ENCODE peak calls at places on chromosomes 11 and 22, in seven cellular contexts. One of them, this sample, is unnamed.

GRCh38 chr11:12746593-12747097 is 72.4 kb downstream of the TEAD1 start:
- DNase-seq in dorsolateral prefrontal cortex: no peak
- DNase-seq in choroid plexus epithelial cell: peak; percentile 95
- DNase-seq in fibroblast of lung: peak; percentile 95
- DNase-seq in esophagus muscularis mucosa: no peak
- DNase-seq in A549: no peak
- DNase-seq in thoracic aorta: no peak
- DNase-seq in this sample: peak; percentile 43

GRCh38 chr22:46731246-46732040 is 6.6 kb downstream of the CERK start:
- DNase-seq in fibroblast of lung: peak; percentile 27
- DNase-seq in esophagus muscularis mucosa: no peak
- DNase-seq in dorsolateral prefrontal cortex: no peak
- DNase-seq in thoracic aorta: no peak
- DNase-seq in A549: no peak
- DNase-seq in choroid plexus epithelial cell: no peak
- DNase-seq in this sample: no peak

GRCh38 chr22:26673485-26673884 is 16.1 kb downstream of the MIAT start:
- DNase-seq in esophagus muscularis mucosa: no peak
- DNase-seq in choroid plexus epithelial cell: peak; percentile 22
- DNase-seq in fibroblast of lung: peak; percentile 58
- DNase-seq in thoracic aorta: no peak
- DNase-seq in A549: no peak
- DNase-seq in dorsolateral prefrontal cortex: no peak
- DNase-seq in this sample: no peak

GRCh38 chr11:78187366-78188011 is 937 bp downstream of the KCTD21 start:
- DNase-seq in esophagus muscularis mucosa: no peak
- DNase-seq in fibroblast of lung: no peak
- DNase-seq in dorsolateral prefrontal cortex: peak; percentile 13
- DNase-seq in thoracic aorta: no peak
- DNase-seq in A549: no peak
- DNase-seq in choroid plexus epithelial cell: no peak
- DNase-seq in this sample: no peak

GRCh38 chr11:47860526-47860925 is 12.4 kb upstream of the NUP160 start:
- DNase-seq in esophagus muscularis mucosa: no peak
- DNase-seq in thoracic aorta: no peak
- DNase-seq in fibroblast of lung: no peak
- DNase-seq in choroid plexus epithelial cell: no peak
- DNase-seq in dorsolateral prefrontal cortex: no peak
- DNase-seq in A549: no peak
- DNase-seq in this sample: no peak

GRCh38 chr11:126390418-126390817 is 34.9 kb downstream of the ST3GAL4 start:
- DNase-seq in fibroblast of lung: no peak
- DNase-seq in choroid plexus epithelial cell: no peak
- DNase-seq in thoracic aorta: no peak
- DNase-seq in esophagus muscularis mucosa: no peak
- DNase-seq in A549: no peak
- DNase-seq in dorsolateral prefrontal cortex: no peak
- DNase-seq in this sample: no peak

GRCh38 chr11:19756675-19757475 is 44.2 kb downstream of the NAV2 start:
- DNase-seq in fibroblast of lung: peak; percentile 68
- DNase-seq in thoracic aorta: peak; percentile 55
- DNase-seq in dorsolateral prefrontal cortex: no peak
- DNase-seq in esophagus muscularis mucosa: no peak
- DNase-seq in choroid plexus epithelial cell: peak; percentile 50
- DNase-seq in A549: no peak
- DNase-seq in this sample: no peak

GRCh38 chr22:41979423-41980250 is 10.4 kb downstream of the SEPTIN3 start:
- DNase-seq in choroid plexus epithelial cell: no peak
- DNase-seq in A549: no peak
- DNase-seq in dorsolateral prefrontal cortex: no peak
- DNase-seq in thoracic aorta: no peak
- DNase-seq in esophagus muscularis mucosa: no peak
- DNase-seq in fibroblast of lung: no peak
- DNase-seq in this sample: no peak

GRCh38 chr22:38861927-38862326 is 10.1 kb downstream of the CBX6 start:
- DNase-seq in choroid plexus epithelial cell: no peak
- DNase-seq in fibroblast of lung: no peak
- DNase-seq in dorsolateral prefrontal cortex: no peak
- DNase-seq in A549: no peak
- DNase-seq in esophagus muscularis mucosa: no peak
- DNase-seq in thoracic aorta: no peak
- DNase-seq in this sample: no peak
- TF ChIP-seq CTCF in choroid plexus epithelial cell: no peak
- TF ChIP-seq CTCF in fibroblast of lung: no peak
- TF ChIP-seq CTCF in dorsolateral prefrontal cortex: no peak
- TF ChIP-seq CTCF in A549: no peak
- TF ChIP-seq CTCF in esophagus muscularis mucosa: no peak
- TF ChIP-seq CTCF in thoracic aorta: no peak
- TF ChIP-seq CTCF in this sample: no peak

GRCh38 chr22:30386960-30387848 is at the start of gene RNF215:
- DNase-seq in choroid plexus epithelial cell: peak; percentile 81
- DNase-seq in A549: peak; percentile 63
- DNase-seq in esophagus muscularis mucosa: peak; percentile 93
- DNase-seq in dorsolateral prefrontal cortex: peak; percentile 78
- DNase-seq in thoracic aorta: no peak
- DNase-seq in fibroblast of lung: peak; percentile 54
- DNase-seq in this sample: no peak
- TF ChIP-seq CTCF in choroid plexus epithelial cell: peak; percentile 70
- TF ChIP-seq CTCF in A549: peak; percentile 83
- TF ChIP-seq CTCF in esophagus muscularis mucosa: peak; percentile 98
- TF ChIP-seq CTCF in dorsolateral prefrontal cortex: peak; percentile 91
- TF ChIP-seq CTCF in thoracic aorta: peak; percentile 95
- TF ChIP-seq CTCF in fibroblast of lung: peak; percentile 51
- TF ChIP-seq CTCF in this sample: peak; percentile 70

GRCh38 chr22:17171313-17172171 is 12.5 kb upstream of the HDHD5 start:
- DNase-seq in choroid plexus epithelial cell: peak; percentile 87
- DNase-seq in thoracic aorta: peak; percentile 64
- DNase-seq in dorsolateral prefrontal cortex: peak; percentile 81
- DNase-seq in A549: peak; percentile 77
- DNase-seq in esophagus muscularis mucosa: peak; percentile 95
- DNase-seq in fibroblast of lung: peak; percentile 86
- DNase-seq in this sample: peak; percentile 57
- TF ChIP-seq CTCF in choroid plexus epithelial cell: peak; percentile 85
- TF ChIP-seq CTCF in thoracic aorta: peak; percentile 76
- TF ChIP-seq CTCF in dorsolateral prefrontal cortex: peak; percentile 72
- TF ChIP-seq CTCF in A549: peak; percentile 79
- TF ChIP-seq CTCF in esophagus muscularis mucosa: peak; percentile 88
- TF ChIP-seq CTCF in fibroblast of lung: peak; percentile 82
- TF ChIP-seq CTCF in this sample: peak; percentile 93

DNA sequence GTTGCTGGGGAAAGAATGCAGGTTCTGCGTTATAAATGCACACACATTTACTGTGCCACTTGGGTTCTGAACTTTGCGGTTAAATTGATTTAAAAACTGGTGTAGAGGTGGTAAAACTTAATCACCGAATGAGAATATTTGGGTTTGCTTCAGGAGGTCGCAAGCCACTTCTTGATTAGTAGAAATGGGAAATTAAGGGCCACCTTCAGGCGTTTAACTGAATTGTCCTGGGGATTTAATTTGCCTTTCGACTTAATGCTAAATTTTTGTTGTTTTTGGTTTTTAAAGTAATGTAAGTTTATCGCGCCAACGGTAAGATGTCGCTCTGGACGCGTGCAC is 460 bp upstream of the NCR3LG1 start:
- DNase-seq in esophagus muscularis mucosa: no peak
- DNase-seq in dorsolateral prefrontal cortex: no peak
- DNase-seq in A549: no peak
- DNase-seq in thoracic aorta: no peak
- DNase-seq in fibroblast of lung: no peak
- DNase-seq in choroid plexus epithelial cell: no peak
- DNase-seq in this sample: no peak
- TF ChIP-seq CTCF in esophagus muscularis mucosa: no peak
- TF ChIP-seq CTCF in dorsolateral prefrontal cortex: no peak
- TF ChIP-seq CTCF in A549: peak; percentile 10
- TF ChIP-seq CTCF in thoracic aorta: no peak
- TF ChIP-seq CTCF in fibroblast of lung: peak; percentile 37
- TF ChIP-seq CTCF in choroid plexus epithelial cell: peak; percentile 40
- TF ChIP-seq CTCF in this sample: peak; percentile 3

GRCh38 chr22:36584666-36585065 is 55.7 kb upstream of the EIF3D start:
- DNase-seq in choroid plexus epithelial cell: no peak
- DNase-seq in dorsolateral prefrontal cortex: peak; percentile 35
- DNase-seq in esophagus muscularis mucosa: no peak
- DNase-seq in thoracic aorta: no peak
- DNase-seq in A549: no peak
- DNase-seq in fibroblast of lung: no peak
- DNase-seq in this sample: no peak

GRCh38 chr22:36586852-36587251 is 57.9 kb upstream of the EIF3D start:
- DNase-seq in esophagus muscularis mucosa: no peak
- DNase-seq in dorsolateral prefrontal cortex: no peak
- DNase-seq in thoracic aorta: no peak
- DNase-seq in A549: no peak
- DNase-seq in choroid plexus epithelial cell: no peak
- DNase-seq in fibroblast of lung: no peak
- DNase-seq in this sample: no peak

GRCh38 chr22:36587289-36588154 is 58.6 kb upstream of the EIF3D start:
- DNase-seq in fibroblast of lung: peak; percentile 65
- DNase-seq in A549: peak; percentile 25
- DNase-seq in thoracic aorta: no peak
- DNase-seq in choroid plexus epithelial cell: peak; percentile 55
- DNase-seq in dorsolateral prefrontal cortex: no peak
- DNase-seq in esophagus muscularis mucosa: no peak
- DNase-seq in this sample: peak; percentile 8

GRCh38 chr22:36585841-36586240 is 56.9 kb upstream of the EIF3D start:
- DNase-seq in dorsolateral prefrontal cortex: no peak
- DNase-seq in A549: no peak
- DNase-seq in choroid plexus epithelial cell: no peak
- DNase-seq in esophagus muscularis mucosa: no peak
- DNase-seq in fibroblast of lung: no peak
- DNase-seq in thoracic aorta: no peak
- DNase-seq in this sample: no peak

DNA sequence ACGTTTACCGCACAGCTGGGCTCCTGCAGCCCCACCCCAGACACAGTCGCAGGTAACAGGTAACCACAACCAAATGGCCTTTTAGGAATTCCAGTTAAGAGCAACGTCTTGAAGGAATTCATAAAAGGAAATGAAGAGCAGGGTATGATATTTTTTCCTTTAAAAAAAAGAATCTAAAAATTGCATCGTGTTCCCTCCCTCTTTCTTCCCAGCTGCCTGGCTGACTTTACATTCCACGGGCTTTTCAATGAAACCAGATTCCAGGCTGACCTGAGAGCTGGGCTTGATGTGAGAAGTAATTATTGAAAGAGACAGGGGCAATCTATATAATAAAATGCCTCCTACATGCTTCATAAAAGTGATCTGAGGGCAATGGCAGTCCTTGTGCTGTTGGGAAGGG is 57.3 kb upstream of the EIF3D start:
- DNase-seq in thoracic aorta: no peak
- DNase-seq in choroid plexus epithelial cell: no peak
- DNase-seq in A549: no peak
- DNase-seq in dorsolateral prefrontal cortex: no peak
- DNase-seq in fibroblast of lung: no peak
- DNase-seq in esophagus muscularis mucosa: no peak
- DNase-seq in this sample: no peak
- TF ChIP-seq CTCF in thoracic aorta: no peak
- TF ChIP-seq CTCF in choroid plexus epithelial cell: no peak
- TF ChIP-seq CTCF in A549: no peak
- TF ChIP-seq CTCF in dorsolateral prefrontal cortex: no peak
- TF ChIP-seq CTCF in fibroblast of lung: no peak
- TF ChIP-seq CTCF in esophagus muscularis mucosa: no peak
- TF ChIP-seq CTCF in this sample: no peak

GRCh38 chr22:43162412-43163150 is 11.2 kb downstream of the TSPO start:
- DNase-seq in thoracic aorta: no peak
- DNase-seq in dorsolateral prefrontal cortex: no peak
- DNase-seq in choroid plexus epithelial cell: no peak
- DNase-seq in esophagus muscularis mucosa: no peak
- DNase-seq in fibroblast of lung: no peak
- DNase-seq in A549: no peak
- DNase-seq in this sample: no peak

GRCh38 chr22:43158778-43159483 is 7.6 kb downstream of the TSPO start:
- DNase-seq in choroid plexus epithelial cell: no peak
- DNase-seq in fibroblast of lung: no peak
- DNase-seq in dorsolateral prefrontal cortex: no peak
- DNase-seq in esophagus muscularis mucosa: no peak
- DNase-seq in thoracic aorta: no peak
- DNase-seq in A549: no peak
- DNase-seq in this sample: no peak

GRCh38 chr22:43157874-43158546 is 6.7 kb downstream of the TSPO start:
- DNase-seq in choroid plexus epithelial cell: no peak
- DNase-seq in dorsolateral prefrontal cortex: no peak
- DNase-seq in esophagus muscularis mucosa: no peak
- DNase-seq in fibroblast of lung: no peak
- DNase-seq in A549: no peak
- DNase-seq in thoracic aorta: no peak
- DNase-seq in this sample: no peak

GRCh38 chr22:43160497-43161126 is 9.3 kb downstream of the TSPO start:
- DNase-seq in dorsolateral prefrontal cortex: no peak
- DNase-seq in thoracic aorta: no peak
- DNase-seq in esophagus muscularis mucosa: no peak
- DNase-seq in fibroblast of lung: no peak
- DNase-seq in choroid plexus epithelial cell: no peak
- DNase-seq in A549: no peak
- DNase-seq in this sample: no peak

GRCh38 chr22:43159484-43160178 is 8.3 kb downstream of the TSPO start:
- DNase-seq in dorsolateral prefrontal cortex: no peak
- DNase-seq in A549: no peak
- DNase-seq in esophagus muscularis mucosa: no peak
- DNase-seq in choroid plexus epithelial cell: peak; percentile 43
- DNase-seq in fibroblast of lung: no peak
- DNase-seq in thoracic aorta: no peak
- DNase-seq in this sample: no peak
- TF ChIP-seq CTCF in dorsolateral prefrontal cortex: no peak
- TF ChIP-seq CTCF in A549: no peak
- TF ChIP-seq CTCF in esophagus muscularis mucosa: no peak
- TF ChIP-seq CTCF in choroid plexus epithelial cell: peak; percentile 53
- TF ChIP-seq CTCF in fibroblast of lung: peak; percentile 20
- TF ChIP-seq CTCF in thoracic aorta: no peak
- TF ChIP-seq CTCF in this sample: peak; percentile 2

GRCh38 chr11:3683039-3683438 is 11.9 kb upstream of the CHRNA10 start:
- DNase-seq in thoracic aorta: no peak
- DNase-seq in fibroblast of lung: no peak
- DNase-seq in esophagus muscularis mucosa: no peak
- DNase-seq in A549: no peak
- DNase-seq in dorsolateral prefrontal cortex: no peak
- DNase-seq in choroid plexus epithelial cell: no peak
- DNase-seq in this sample: no peak
- TF ChIP-seq CTCF in thoracic aorta: no peak
- TF ChIP-seq CTCF in fibroblast of lung: no peak
- TF ChIP-seq CTCF in esophagus muscularis mucosa: no peak
- TF ChIP-seq CTCF in A549: no peak
- TF ChIP-seq CTCF in dorsolateral prefrontal cortex: no peak
- TF ChIP-seq CTCF in choroid plexus epithelial cell: peak; percentile 32
- TF ChIP-seq CTCF in this sample: no peak

DNA sequence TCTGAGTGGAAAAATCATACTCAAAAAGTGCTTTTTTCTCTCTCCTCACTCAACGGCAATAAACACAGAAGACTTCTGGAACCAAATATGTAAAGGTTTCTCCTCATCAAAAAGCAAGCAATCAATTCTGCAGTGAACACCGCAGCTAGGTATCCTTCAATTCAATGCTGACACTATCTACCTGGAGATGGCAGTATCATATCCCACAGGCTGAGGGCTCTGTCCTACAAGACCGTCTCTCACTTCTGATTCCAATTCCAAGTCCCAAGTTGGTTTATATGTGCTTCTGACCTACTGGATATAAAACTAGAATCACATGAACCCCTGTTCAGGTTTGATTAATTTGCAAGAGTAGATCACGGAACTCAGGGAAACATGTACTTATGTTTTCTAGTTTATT is 59.7 kb upstream of the LUZP2 start:
- DNase-seq in fibroblast of lung: no peak
- DNase-seq in thoracic aorta: no peak
- DNase-seq in choroid plexus epithelial cell: no peak
- DNase-seq in dorsolateral prefrontal cortex: no peak
- DNase-seq in esophagus muscularis mucosa: no peak
- DNase-seq in A549: no peak
- DNase-seq in this sample: no peak
- TF ChIP-seq CTCF in fibroblast of lung: no peak
- TF ChIP-seq CTCF in thoracic aorta: no peak
- TF ChIP-seq CTCF in choroid plexus epithelial cell: no peak
- TF ChIP-seq CTCF in dorsolateral prefrontal cortex: no peak
- TF ChIP-seq CTCF in esophagus muscularis mucosa: no peak
- TF ChIP-seq CTCF in A549: no peak
- TF ChIP-seq CTCF in this sample: no peak

This sample was measured in AG09319.